ENCODE peak calls at places on chromosome X, in seven cellular contexts. M is mesendoderm, A is esophagus squamous epithelium, S is astrocyte of the cerebellum, V is NCI-H460, N is Calu3, Y is ELR. U is an unnamed sample.

GRCh38 chrX:154761977-154762528 is 611 bp upstream of the DKC1 start:
- DNase-seq in M (peak; percentile 22), A (no peak), S (no peak), V (no peak), N (no peak), Y (no peak), U (no peak)

GRCh38 chrX:72060196-72060974 is 71.3 kb downstream of the RTL5 start:
- DNase-seq in M (peak; percentile 79), A (no peak), S (no peak), V (no peak), N (no peak), Y (no peak), U (peak; percentile 90)

GRCh38 chrX:75781618-75782017 is 3.4 kb downstream of the MAGEE2 start:
- DNase-seq in M (no peak), A (no peak), S (no peak), V (no peak), N (no peak), Y (no peak), U (peak; percentile 15)

GRCh38 chrX:56793112-56793430 is 64.0 kb downstream of the NBDY start:
- DNase-seq in M (no peak), A (no peak), S (no peak), V (no peak), N (no peak), Y (no peak), U (no peak)

GRCh38 chrX:72280210-72280882 is 3.3 kb upstream of the RPS4X start:
- DNase-seq in M (no peak), A (no peak), S (no peak), V (no peak), N (no peak), Y (peak; percentile 84), U (no peak)

GRCh38 chrX:3697701-3698279 is 15.7 kb downstream of the PRKX start:
- DNase-seq in M (peak; percentile 1), A (no peak), S (peak; percentile 42), V (no peak), N (peak; percentile 57), Y (no peak), U (peak; percentile 77)

GRCh38 chrX:153647461-153648357 is 706 bp downstream of the DUSP9 start:
- DNase-seq in M (no peak), A (no peak), S (no peak), V (no peak), N (no peak), Y (no peak), U (peak; percentile 47)

GRCh38 chrX:116204947-116205346 is 34.4 kb downstream of the AGTR2 start:
- DNase-seq in M (peak; percentile 31), A (no peak), S (no peak), V (peak; percentile 32), N (peak; percentile 14), Y (peak; percentile 41), U (peak; percentile 35)

GRCh38 chrX:95056901-95057300 is 1382.9 kb downstream of the FAM133A start:
- DNase-seq in M (peak; percentile 27), A (no peak), S (peak; percentile 28), V (peak; percentile 23), N (no peak), Y (peak; percentile 66), U (peak; percentile 27)

GRCh38 chrX:109872021-109872730 is 130.7 kb upstream of the TMEM164 start:
- DNase-seq in M (no peak), A (no peak), S (peak; percentile 66), V (no peak), N (no peak), Y (no peak), U (no peak)

GRCh38 chrX:135522132-135522530 is 1.7 kb downstream of the INTS6L start:
- DNase-seq in M (no peak), A (no peak), S (peak; percentile 3), V (no peak), N (no peak), Y (no peak), U (no peak)

GRCh38 chrX:861335-861890 is 230.8 kb downstream of the SHOX start:
- DNase-seq in M (no peak), A (no peak), S (no peak), V (no peak), N (no peak), Y (no peak), U (no peak)

GRCh38 chrX:56564182-56564885 is 907 bp downstream of the UBQLN2 start:
- DNase-seq in M (peak; percentile 35), A (no peak), S (peak; percentile 13), V (no peak), N (peak; percentile 3), Y (peak; percentile 53), U (peak; percentile 39)

GRCh38 chrX:111382277-111382676 is 29.7 kb downstream of the DCX start:
- DNase-seq in M (no peak), A (no peak), S (no peak), V (no peak), N (no peak), Y (no peak), U (no peak)

GRCh38 chrX:153648358-153649177 is 1.6 kb downstream of the DUSP9 start:
- DNase-seq in M (no peak), A (no peak), S (no peak), V (no peak), N (no peak), Y (no peak), U (no peak)

GRCh38 chrX:48357681-48358080 is 1.2 kb upstream of the SSX3 start:
- DNase-seq in M (no peak), A (no peak), S (no peak), V (no peak), N (no peak), Y (no peak), U (no peak)

GRCh38 chrX:68571292-68572256 is 72.7 kb downstream of the YIPF6 start:
- DNase-seq in M (peak; percentile 8), A (no peak), S (no peak), V (peak; percentile 7), N (no peak), Y (peak; percentile 82), U (no peak)

GRCh38 chrX:140092121-140092520 is 126.8 kb upstream of the CXorf66 start:
- DNase-seq in M (no peak), A (no peak), S (no peak), V (no peak), N (no peak), Y (no peak), U (no peak)

GRCh38 chrX:150772150-150772970 is 79.2 kb downstream of the MTMR1 start:
- DNase-seq in M (peak; percentile 83), A (peak; percentile 9), S (peak; percentile 38), V (peak; percentile 71), N (peak; percentile 85), Y (peak; percentile 73), U (peak; percentile 85)

GRCh38 chrX:107826286-107827136 is 845 bp downstream of the MID2 start:
- DNase-seq in M (peak; percentile 60), A (no peak), S (no peak), V (no peak), N (peak; percentile 49), Y (peak; percentile 41), U (peak; percentile 74)

U was measured in neural progenitor cell.